ENCODE peak calls at places on chromosomes 7 and 10, in ten cellular contexts. One of them, this sample, is unnamed.

GRCh38 chr10:76010703-76011102 is 579.3 kb downstream of the LRMDA start:
- DNase-seq in CD8-positive, alpha-beta T cell: no peak
- DNase-seq in AG04450: no peak
- DNase-seq in H9: no peak
- DNase-seq in foreskin keratinocyte: no peak
- DNase-seq in neuronal stem cell: no peak
- DNase-seq in spleen: no peak
- DNase-seq in uterus: no peak
- DNase-seq in hepatocyte: no peak
- DNase-seq in pancreas: no peak
- DNase-seq in this sample: no peak

GRCh38 chr7:139254728-139255127 is 23.7 kb downstream of the UBN2 start:
- DNase-seq in CD8-positive, alpha-beta T cell: no peak
- DNase-seq in AG04450: no peak
- DNase-seq in H9: no peak
- DNase-seq in foreskin keratinocyte: no peak
- DNase-seq in neuronal stem cell: no peak
- DNase-seq in spleen: no peak
- DNase-seq in uterus: no peak
- DNase-seq in hepatocyte: no peak
- DNase-seq in pancreas: no peak
- DNase-seq in this sample: no peak

GRCh38 chr7:122413339-122413738 is 108.8 kb upstream of the FEZF1 start:
- DNase-seq in CD8-positive, alpha-beta T cell: no peak
- DNase-seq in AG04450: no peak
- DNase-seq in H9: no peak
- DNase-seq in foreskin keratinocyte: no peak
- DNase-seq in neuronal stem cell: no peak
- DNase-seq in spleen: no peak
- DNase-seq in uterus: no peak
- DNase-seq in hepatocyte: no peak
- DNase-seq in pancreas: no peak
- DNase-seq in this sample: no peak

GRCh38 chr7:70574970-70575799 is 556.8 kb upstream of the GALNT17 start:
- DNase-seq in CD8-positive, alpha-beta T cell: no peak
- DNase-seq in AG04450: no peak
- DNase-seq in H9: no peak
- DNase-seq in foreskin keratinocyte: peak; percentile 72
- DNase-seq in neuronal stem cell: peak; percentile 53
- DNase-seq in spleen: no peak
- DNase-seq in uterus: no peak
- DNase-seq in hepatocyte: peak; percentile 48
- DNase-seq in pancreas: no peak
- DNase-seq in this sample: no peak

GRCh38 chr7:65960351-65961074 is 21.5 kb downstream of the GUSB start:
- DNase-seq in CD8-positive, alpha-beta T cell: no peak
- DNase-seq in AG04450: no peak
- DNase-seq in H9: no peak
- DNase-seq in foreskin keratinocyte: no peak
- DNase-seq in neuronal stem cell: no peak
- DNase-seq in spleen: peak; percentile 32
- DNase-seq in uterus: no peak
- DNase-seq in hepatocyte: no peak
- DNase-seq in pancreas: no peak
- DNase-seq in this sample: no peak

GRCh38 chr7:152667900-152668440 is 8.0 kb downstream of the XRCC2 start:
- DNase-seq in CD8-positive, alpha-beta T cell: no peak
- DNase-seq in AG04450: no peak
- DNase-seq in H9: no peak
- DNase-seq in foreskin keratinocyte: no peak
- DNase-seq in neuronal stem cell: no peak
- DNase-seq in spleen: no peak
- DNase-seq in uterus: no peak
- DNase-seq in hepatocyte: no peak
- DNase-seq in pancreas: no peak
- DNase-seq in this sample: no peak

GRCh38 chr10:30027057-30028005 is 32.1 kb downstream of the JCAD start:
- DNase-seq in CD8-positive, alpha-beta T cell: peak; percentile 79
- DNase-seq in AG04450: no peak
- DNase-seq in H9: peak; percentile 72
- DNase-seq in foreskin keratinocyte: peak; percentile 16
- DNase-seq in neuronal stem cell: no peak
- DNase-seq in spleen: peak; percentile 95
- DNase-seq in uterus: peak; percentile 43
- DNase-seq in hepatocyte: no peak
- DNase-seq in pancreas: no peak
- DNase-seq in this sample: no peak

GRCh38 chr10:15491856-15492255 is 120.8 kb upstream of the FAM171A1 start:
- DNase-seq in CD8-positive, alpha-beta T cell: no peak
- DNase-seq in AG04450: no peak
- DNase-seq in H9: no peak
- DNase-seq in foreskin keratinocyte: no peak
- DNase-seq in neuronal stem cell: no peak
- DNase-seq in spleen: no peak
- DNase-seq in uterus: no peak
- DNase-seq in hepatocyte: no peak
- DNase-seq in pancreas: no peak
- DNase-seq in this sample: no peak

GRCh38 chr10:21751341-21752310 is 217.6 kb downstream of the MLLT10 start:
- DNase-seq in CD8-positive, alpha-beta T cell: no peak
- DNase-seq in AG04450: no peak
- DNase-seq in H9: peak; percentile 88
- DNase-seq in foreskin keratinocyte: no peak
- DNase-seq in neuronal stem cell: no peak
- DNase-seq in spleen: no peak
- DNase-seq in uterus: no peak
- DNase-seq in hepatocyte: peak; percentile 60
- DNase-seq in pancreas: no peak
- DNase-seq in this sample: no peak

GRCh38 chr7:142557971-142558582 is 191.2 kb upstream of the PRSS1 start:
- DNase-seq in CD8-positive, alpha-beta T cell: peak; percentile 10
- DNase-seq in AG04450: no peak
- DNase-seq in H9: peak; percentile 70
- DNase-seq in foreskin keratinocyte: no peak
- DNase-seq in neuronal stem cell: peak; percentile 9
- DNase-seq in spleen: no peak
- DNase-seq in uterus: no peak
- DNase-seq in hepatocyte: peak; percentile 44
- DNase-seq in pancreas: peak; percentile 40
- DNase-seq in this sample: no peak

GRCh38 chr10:60148266-60148840 is 241.3 kb downstream of the ANK3 start:
- DNase-seq in CD8-positive, alpha-beta T cell: no peak
- DNase-seq in AG04450: peak; percentile 69
- DNase-seq in H9: no peak
- DNase-seq in foreskin keratinocyte: no peak
- DNase-seq in neuronal stem cell: no peak
- DNase-seq in spleen: no peak
- DNase-seq in uterus: no peak
- DNase-seq in hepatocyte: peak; percentile 78
- DNase-seq in pancreas: peak; percentile 29
- DNase-seq in this sample: no peak

GRCh38 chr7:134752006-134752760 is 27.3 kb upstream of the CALD1 start:
- DNase-seq in CD8-positive, alpha-beta T cell: no peak
- DNase-seq in AG04450: no peak
- DNase-seq in H9: no peak
- DNase-seq in foreskin keratinocyte: peak; percentile 74
- DNase-seq in neuronal stem cell: no peak
- DNase-seq in spleen: no peak
- DNase-seq in uterus: no peak
- DNase-seq in hepatocyte: no peak
- DNase-seq in pancreas: no peak
- DNase-seq in this sample: no peak

DNA sequence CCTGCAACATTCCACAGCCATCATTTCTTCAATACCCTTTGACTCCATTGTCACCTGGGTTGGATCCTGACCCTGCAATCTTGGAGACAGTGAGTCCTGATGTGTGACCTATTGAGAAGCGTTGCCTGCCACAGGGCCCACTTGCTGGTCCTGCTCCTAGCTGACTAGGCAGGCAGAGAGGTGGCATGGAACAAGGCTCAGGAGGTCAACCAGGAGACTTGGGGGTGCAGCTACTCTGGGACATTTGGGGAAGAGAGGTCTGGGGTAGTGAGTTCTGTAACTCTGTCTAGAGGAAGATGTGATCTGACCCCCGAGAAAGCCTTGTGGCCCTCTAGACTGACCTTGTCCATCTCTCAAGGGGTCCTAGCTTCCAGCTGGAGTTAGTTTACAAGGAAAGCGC is 1.8 kb downstream of the ZMIZ2 start:
- DNase-seq in CD8-positive, alpha-beta T cell: no peak
- DNase-seq in AG04450: no peak
- DNase-seq in H9: no peak
- DNase-seq in foreskin keratinocyte: no peak
- DNase-seq in neuronal stem cell: no peak
- DNase-seq in spleen: peak; percentile 65
- DNase-seq in uterus: no peak
- DNase-seq in hepatocyte: no peak
- DNase-seq in pancreas: no peak
- DNase-seq in this sample: no peak
- H3K27ac ChIP-seq in CD8-positive, alpha-beta T cell: no peak overlapping the region
- H3K27ac ChIP-seq in AG04450: peak overlapping the region; percentile 47
- H3K27ac ChIP-seq in H9: no peak overlapping the region
- H3K27ac ChIP-seq in foreskin keratinocyte: no peak overlapping the region
- H3K27ac ChIP-seq in neuronal stem cell: no peak overlapping the region
- H3K27ac ChIP-seq in spleen: peak overlapping the region; percentile 99
- H3K27ac ChIP-seq in uterus: no peak overlapping the region
- H3K27ac ChIP-seq in hepatocyte: peak overlapping the region; percentile 75
- H3K27ac ChIP-seq in pancreas: no peak overlapping the region
- H3K27ac ChIP-seq in this sample: no peak overlapping the region

GRCh38 chr10:132630666-132631347 is 93.2 kb downstream of the INPP5A start:
- DNase-seq in CD8-positive, alpha-beta T cell: no peak
- DNase-seq in AG04450: no peak
- DNase-seq in H9: no peak
- DNase-seq in foreskin keratinocyte: no peak
- DNase-seq in neuronal stem cell: no peak
- DNase-seq in spleen: peak; percentile 67
- DNase-seq in uterus: peak; percentile 88
- DNase-seq in hepatocyte: no peak
- DNase-seq in pancreas: peak; percentile 82
- DNase-seq in this sample: no peak

GRCh38 chr10:132630156-132630555 is 92.6 kb downstream of the INPP5A start:
- DNase-seq in CD8-positive, alpha-beta T cell: no peak
- DNase-seq in AG04450: no peak
- DNase-seq in H9: no peak
- DNase-seq in foreskin keratinocyte: no peak
- DNase-seq in neuronal stem cell: no peak
- DNase-seq in spleen: peak; percentile 45
- DNase-seq in uterus: peak; percentile 11
- DNase-seq in hepatocyte: no peak
- DNase-seq in pancreas: no peak
- DNase-seq in this sample: no peak

GRCh38 chr10:132632851-132633684 is 95.5 kb downstream of the INPP5A start:
- DNase-seq in CD8-positive, alpha-beta T cell: no peak
- DNase-seq in AG04450: peak; percentile 20
- DNase-seq in H9: no peak
- DNase-seq in foreskin keratinocyte: no peak
- DNase-seq in neuronal stem cell: no peak
- DNase-seq in spleen: peak; percentile 51
- DNase-seq in uterus: peak; percentile 41
- DNase-seq in hepatocyte: no peak
- DNase-seq in pancreas: no peak
- DNase-seq in this sample: no peak

GRCh38 chr10:132631348-132631735 is 93.8 kb downstream of the INPP5A start:
- DNase-seq in CD8-positive, alpha-beta T cell: no peak
- DNase-seq in AG04450: no peak
- DNase-seq in H9: no peak
- DNase-seq in foreskin keratinocyte: no peak
- DNase-seq in neuronal stem cell: no peak
- DNase-seq in spleen: peak; percentile 72
- DNase-seq in uterus: peak; percentile 87
- DNase-seq in hepatocyte: no peak
- DNase-seq in pancreas: peak; percentile 49
- DNase-seq in this sample: peak; percentile 49

GRCh38 chr10:132632091-132632561 is 94.5 kb downstream of the INPP5A start:
- DNase-seq in CD8-positive, alpha-beta T cell: no peak
- DNase-seq in AG04450: no peak
- DNase-seq in H9: no peak
- DNase-seq in foreskin keratinocyte: no peak
- DNase-seq in neuronal stem cell: no peak
- DNase-seq in spleen: peak; percentile 62
- DNase-seq in uterus: peak; percentile 29
- DNase-seq in hepatocyte: no peak
- DNase-seq in pancreas: no peak
- DNase-seq in this sample: no peak
- H3K27ac ChIP-seq in CD8-positive, alpha-beta T cell: no peak overlapping the region
- H3K27ac ChIP-seq in AG04450: no peak overlapping the region
- H3K27ac ChIP-seq in H9: no peak overlapping the region
- H3K27ac ChIP-seq in foreskin keratinocyte: no peak overlapping the region
- H3K27ac ChIP-seq in neuronal stem cell: no peak overlapping the region
- H3K27ac ChIP-seq in spleen: peak overlapping the region; percentile 76
- H3K27ac ChIP-seq in uterus: peak overlapping the region; percentile 97
- H3K27ac ChIP-seq in hepatocyte: peak overlapping the region; percentile 86
- H3K27ac ChIP-seq in pancreas: no peak overlapping the region
- H3K27ac ChIP-seq in this sample: peak overlapping the region; percentile 75

GRCh38 chr10:86344281-86344680 is 22.3 kb downstream of the GRID1 start:
- DNase-seq in CD8-positive, alpha-beta T cell: no peak
- DNase-seq in AG04450: no peak
- DNase-seq in H9: no peak
- DNase-seq in foreskin keratinocyte: no peak
- DNase-seq in neuronal stem cell: no peak
- DNase-seq in spleen: peak; percentile 56
- DNase-seq in uterus: no peak
- DNase-seq in hepatocyte: no peak
- DNase-seq in pancreas: no peak
- DNase-seq in this sample: no peak
- H3K27ac ChIP-seq in CD8-positive, alpha-beta T cell: no peak overlapping the region
- H3K27ac ChIP-seq in AG04450: no peak overlapping the region
- H3K27ac ChIP-seq in H9: no peak overlapping the region
- H3K27ac ChIP-seq in foreskin keratinocyte: no peak overlapping the region
- H3K27ac ChIP-seq in neuronal stem cell: no peak overlapping the region
- H3K27ac ChIP-seq in spleen: no peak overlapping the region
- H3K27ac ChIP-seq in uterus: no peak overlapping the region
- H3K27ac ChIP-seq in hepatocyte: no peak overlapping the region
- H3K27ac ChIP-seq in pancreas: no peak overlapping the region
- H3K27ac ChIP-seq in this sample: no peak overlapping the region

DNA sequence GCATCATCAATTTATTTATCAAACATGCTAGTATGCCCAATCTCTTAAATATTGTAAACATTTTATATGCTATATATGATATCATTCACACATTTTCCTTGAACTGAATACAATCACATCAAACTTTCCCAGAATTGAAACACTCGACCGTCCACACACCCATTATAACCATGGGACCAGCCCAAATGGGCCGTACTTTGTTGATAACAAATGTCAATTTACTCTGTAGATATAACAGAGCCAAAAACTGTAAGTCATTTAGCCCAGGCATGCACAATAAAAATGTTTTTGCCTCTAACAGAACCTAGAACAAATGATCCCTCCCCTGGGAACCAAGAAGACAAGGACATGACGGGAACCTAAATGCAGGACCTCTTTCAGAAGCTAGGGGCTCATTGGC is 683 bp upstream of the ANKRD22 start:
- DNase-seq in CD8-positive, alpha-beta T cell: no peak
- DNase-seq in AG04450: no peak
- DNase-seq in H9: no peak
- DNase-seq in foreskin keratinocyte: no peak
- DNase-seq in neuronal stem cell: no peak
- DNase-seq in spleen: no peak
- DNase-seq in uterus: no peak
- DNase-seq in hepatocyte: no peak
- DNase-seq in pancreas: peak; percentile 10
- DNase-seq in this sample: no peak
- H3K27ac ChIP-seq in CD8-positive, alpha-beta T cell: no peak overlapping the region
- H3K27ac ChIP-seq in AG04450: no peak overlapping the region
- H3K27ac ChIP-seq in H9: no peak overlapping the region
- H3K27ac ChIP-seq in foreskin keratinocyte: peak overlapping the region; percentile 45
- H3K27ac ChIP-seq in neuronal stem cell: no peak overlapping the region
- H3K27ac ChIP-seq in spleen: peak overlapping the region; percentile 84
- H3K27ac ChIP-seq in uterus: no peak overlapping the region
- H3K27ac ChIP-seq in hepatocyte: peak overlapping the region; percentile 82
- H3K27ac ChIP-seq in pancreas: no peak overlapping the region
- H3K27ac ChIP-seq in this sample: no peak overlapping the region

GRCh38 chr10:99619090-99619800 is 994 bp downstream of the SLC25A28 start:
- DNase-seq in CD8-positive, alpha-beta T cell: no peak
- DNase-seq in AG04450: no peak
- DNase-seq in H9: no peak
- DNase-seq in foreskin keratinocyte: no peak
- DNase-seq in neuronal stem cell: no peak
- DNase-seq in spleen: no peak
- DNase-seq in uterus: no peak
- DNase-seq in hepatocyte: no peak
- DNase-seq in pancreas: no peak
- DNase-seq in this sample: no peak
- H3K27ac ChIP-seq in CD8-positive, alpha-beta T cell: peak overlapping the region; percentile 96
- H3K27ac ChIP-seq in AG04450: peak overlapping the region; percentile 42
- H3K27ac ChIP-seq in H9: no peak overlapping the region
- H3K27ac ChIP-seq in foreskin keratinocyte: peak overlapping the region; percentile 81
- H3K27ac ChIP-seq in neuronal stem cell: no peak overlapping the region
- H3K27ac ChIP-seq in spleen: peak overlapping the region; percentile 100
- H3K27ac ChIP-seq in uterus: peak overlapping the region; percentile 81
- H3K27ac ChIP-seq in hepatocyte: peak overlapping the region; percentile 75
- H3K27ac ChIP-seq in pancreas: peak overlapping the region; percentile 78
- H3K27ac ChIP-seq in this sample: peak overlapping the region; percentile 62